ENCODE peak calls at places on chromosomes 3 and 15, in nine cellular contexts. I is RCC 7860; H is breast epithelium; O is HFFc6; U is activated T-helper 1 cell treated with anti-CD3 and anti-CD28 coated beads, Interleukin-12 subunit alpha, Interleukin-12 subunit beta, Interleukin-2, Interleukin-4 antibody, amounts not matched to agents 30 ng/mL and 10 ng/mL and 1 ng/mL, durations not matched to agents 14 hours and 24 hours and 36 hours; M is immature natural killer cell; N is AG04450; Y is stimulated activated naive CD4-positive, alpha-beta T cell; S is kidney tubule cell. A is an unnamed sample.

GRCh38 chr3:184756151-184756681 is 44.4 kb upstream of the MAGEF1 start:
- DNase-seq in M (no peak), N (no peak), Y (no peak), I (no peak), O (no peak), U (no peak), H (no peak), S (no peak), A (no peak)

GRCh38 chr3:141710888-141711616 is 27.0 kb upstream of the RNF7 start:
- DNase-seq in I (no peak), U (no peak), N (peak), O (peak), H (no peak), M (no peak), Y (no peak), S (peak), A (no peak)

GRCh38 chr3:188261011-188261410 is 107.1 kb downstream of the LPP start:
- DNase-seq in H (no peak), Y (no peak), S (no peak), O (no peak), U (no peak), I (no peak), M (no peak), N (no peak), A (no peak)

GRCh38 chr3:183349421-183350157 is 78.8 kb downstream of the MCF2L2 start:
- DNase-seq in M (peak), N (no peak), U (no peak), O (no peak), S (no peak), I (no peak), Y (no peak), H (no peak), A (no peak)

GRCh38 chr15:68784206-68784605 is 36.5 kb downstream of the ANP32A start:
- DNase-seq in Y (no peak), N (no peak), M (no peak), U (no peak), O (no peak), H (no peak), S (no peak), I (no peak), A (no peak)

GRCh38 chr15:76160426-76161152 is 100.8 kb downstream of the TMEM266 start:
- DNase-seq in O (no peak), U (no peak), Y (no peak), H (no peak), S (no peak), N (no peak), M (no peak), I (no peak), A (no peak)

GRCh38 chr15:69060041-69060481 is 45.6 kb downstream of the NOX5 start:
- DNase-seq in I (no peak), S (peak), Y (no peak), U (no peak), O (no peak), M (no peak), H (no peak), N (no peak), A (no peak)

GRCh38 chr3:96961576-96961975 is 147.2 kb downstream of the EPHA6 start:
- DNase-seq in I (no peak), S (no peak), Y (no peak), U (no peak), N (no peak), H (no peak), M (no peak), O (no peak), A (no peak)

GRCh38 chr3:65729553-65729952 is 309.2 kb downstream of the MAGI1 start:
- DNase-seq in S (no peak), H (no peak), U (no peak), Y (no peak), M (no peak), N (peak), O (peak), I (no peak), A (no peak)

GRCh38 chr3:193869221-193870201 is 266.4 kb upstream of the HES1 start:
- DNase-seq in N (peak), H (peak), Y (no peak), O (peak), I (peak), S (peak), M (no peak), U (no peak), A (peak)

GRCh38 chr3:18442743-18443669 is 17.9 kb upstream of the SATB1 start:
- DNase-seq in S (no peak), Y (no peak), U (peak), N (no peak), H (no peak), O (no peak), M (no peak), I (no peak), A (no peak)

GRCh38 chr15:26352909-26353308 is 420.0 kb downstream of the GABRB3 start:
- DNase-seq in M (no peak), S (no peak), U (no peak), Y (no peak), I (no peak), N (no peak), O (no peak), H (no peak), A (no peak)

GRCh38 chr3:20060924-20061323 is 20.7 kb downstream of the KAT2B start:
- DNase-seq in M (peak), U (no peak), N (no peak), Y (no peak), I (no peak), H (no peak), S (peak), O (no peak), A (no peak)

GRCh38 chr3:43773273-43774104 is 82.8 kb downstream of the ABHD5 start:
- DNase-seq in I (no peak), O (no peak), U (no peak), N (no peak), M (no peak), Y (no peak), S (peak), H (no peak), A (no peak)

GRCh38 chr3:61134532-61134931 is 116.7 kb downstream of the FHIT start:
- DNase-seq in I (no peak), H (no peak), Y (no peak), M (no peak), N (no peak), U (no peak), S (no peak), O (no peak), A (no peak)

GRCh38 chr3:30241721-30242120 is 364.7 kb upstream of the TGFBR2 start:
- DNase-seq in I (no peak), M (no peak), H (no peak), U (no peak), O (no peak), Y (no peak), S (no peak), N (no peak), A (no peak)

GRCh38 chr3:112814256-112814655 is 32.4 kb downstream of the CD200R1L start:
- DNase-seq in S (peak), I (peak), U (no peak), M (no peak), H (no peak), Y (no peak), O (peak), N (peak), A (no peak)

GRCh38 chr3:187982149-187982548 is 171.8 kb upstream of the LPP start:
- DNase-seq in I (no peak), U (no peak), N (no peak), M (no peak), S (peak), Y (no peak), O (no peak), H (no peak), A (no peak)

GRCh38 chr15:64571857-64572291 is 111.5 kb downstream of the ZNF609 start:
- DNase-seq in I (no peak), M (no peak), Y (no peak), N (no peak), U (no peak), H (no peak), O (no peak), S (peak), A (no peak)

GRCh38 chr3:42846682-42847522 is 28.8 kb downstream of the CYP8B1 start:
- DNase-seq in I (no peak), S (no peak), N (no peak), U (no peak), M (peak), O (no peak), Y (no peak), H (no peak), A (no peak)

GRCh38 chr3:22474706-22475470 is 723.9 kb upstream of the ZNF385D start:
- DNase-seq in O (no peak), H (no peak), M (no peak), N (no peak), S (peak), U (no peak), I (peak), Y (no peak), A (peak)

GRCh38 chr3:63964287-63965073 is 52.3 kb upstream of the SCAANT1 start:
- DNase-seq in Y (no peak), U (no peak), I (no peak), M (no peak), H (no peak), S (no peak), N (no peak), O (no peak), A (no peak)

GRCh38 chr3:190073264-190073663 is 47.4 kb downstream of the P3H2 start:
- DNase-seq in M (no peak), S (peak), O (no peak), I (peak), N (no peak), U (no peak), Y (no peak), H (no peak), A (peak)

GRCh38 chr3:52245322-52246263 is at the start of gene PPM1M:
- DNase-seq in I (no peak), S (peak), N (no peak), U (peak), M (peak), Y (peak), H (no peak), O (peak), A (no peak)

GRCh38 chr15:55530861-55531313 is 22.9 kb upstream of the DNAAF4 start:
- DNase-seq in S (peak), U (no peak), H (no peak), O (peak), M (no peak), Y (no peak), N (peak), I (peak), A (peak)

GRCh38 chr3:132596816-132597433 is at the start of gene ACKR4:
- DNase-seq in N (no peak), Y (no peak), S (peak), U (no peak), I (no peak), M (no peak), O (no peak), H (no peak), A (no peak)

GRCh38 chr3:71752911-71753715 is 542 bp upstream of the GPR27 start:
- DNase-seq in S (no peak), Y (no peak), O (no peak), I (no peak), M (no peak), N (no peak), U (no peak), H (no peak), A (no peak)

GRCh38 chr15:101501703-101502373 is 12.3 kb upstream of the PCSK6 start:
- DNase-seq in Y (peak), U (peak), H (no peak), O (no peak), S (no peak), M (peak), I (no peak), N (no peak), A (no peak)

GRCh38 chr3:5339967-5340535 is 152.5 kb downstream of the EDEM1 start:
- DNase-seq in Y (no peak), O (no peak), M (no peak), S (no peak), N (no peak), H (no peak), I (no peak), U (no peak), A (no peak)

GRCh38 chr3:191260431-191261303 is 61.6 kb downstream of the OSTN start:
- DNase-seq in N (no peak), Y (no peak), U (no peak), H (no peak), O (no peak), M (no peak), S (no peak), I (no peak), A (no peak)

GRCh38 chr3:37256447-37256846 is 82.1 kb upstream of the LRRFIP2 start:
- DNase-seq in N (no peak), I (no peak), S (no peak), U (no peak), Y (no peak), M (no peak), H (no peak), O (no peak), A (no peak)

GRCh38 chr3:8619548-8619947 is 25.1 kb downstream of the SSUH2 start:
- DNase-seq in M (no peak), O (peak), N (peak), I (no peak), Y (no peak), S (peak), U (no peak), H (no peak), A (no peak)

GRCh38 chr3:139557041-139557440 is 17.5 kb upstream of the RBP1 start:
- DNase-seq in Y (no peak), U (no peak), M (no peak), N (no peak), O (no peak), I (no peak), H (no peak), S (no peak), A (no peak)

GRCh38 chr3:39716849-39717248 is 92.6 kb upstream of the MYRIP start:
- DNase-seq in I (no peak), S (no peak), O (no peak), M (no peak), U (no peak), Y (no peak), N (no peak), H (no peak), A (no peak)

GRCh38 chr3:29447946-29448632 is 167.2 kb downstream of the RBMS3 start:
- DNase-seq in S (no peak), I (no peak), U (no peak), O (no peak), N (no peak), H (no peak), M (no peak), Y (no peak), A (no peak)

A was measured in kidney epithelial cell.